ENCODE peak calls at places on chromosome 11, in nine cellular contexts. One of them, this sample, is unnamed.

GRCh38 chr11:42013656-42014201 is 554.3 kb upstream of the LRRC4C start:
- DNase-seq in dorsolateral prefrontal cortex: no peak
- DNase-seq in heart right ventricle: no peak
- DNase-seq in esophagus squamous epithelium: no peak
- DNase-seq in upper lobe of right lung: no peak
- DNase-seq in astrocyte of the spinal cord: no peak
- DNase-seq in cardiac fibroblast: peak
- DNase-seq in A549: no peak
- DNase-seq in HCT116: no peak
- DNase-seq in this sample: no peak

GRCh38 chr11:776459-777287 is 614 bp downstream of the GATD1 start:
- DNase-seq in astrocyte of the spinal cord: no peak
- DNase-seq in cardiac fibroblast: no peak
- DNase-seq in HCT116: no peak
- DNase-seq in esophagus squamous epithelium: no peak
- DNase-seq in dorsolateral prefrontal cortex: no peak
- DNase-seq in A549: no peak
- DNase-seq in upper lobe of right lung: peak
- DNase-seq in heart right ventricle: peak
- DNase-seq in this sample: no peak

GRCh38 chr11:71582309-71582895 is at the start of gene KRTAP5-11:
- DNase-seq in astrocyte of the spinal cord: no peak
- DNase-seq in HCT116: no peak
- DNase-seq in dorsolateral prefrontal cortex: no peak
- DNase-seq in cardiac fibroblast: no peak
- DNase-seq in A549: no peak
- DNase-seq in esophagus squamous epithelium: no peak
- DNase-seq in upper lobe of right lung: no peak
- DNase-seq in heart right ventricle: no peak
- DNase-seq in this sample: no peak

GRCh38 chr11:107683807-107684206 is 28.0 kb downstream of the SLN start:
- DNase-seq in upper lobe of right lung: no peak
- DNase-seq in heart right ventricle: no peak
- DNase-seq in dorsolateral prefrontal cortex: no peak
- DNase-seq in esophagus squamous epithelium: no peak
- DNase-seq in astrocyte of the spinal cord: no peak
- DNase-seq in A549: peak
- DNase-seq in cardiac fibroblast: peak
- DNase-seq in HCT116: peak
- DNase-seq in this sample: no peak

GRCh38 chr11:125165664-125166346 is 1.3 kb downstream of the PKNOX2 start:
- DNase-seq in A549: no peak
- DNase-seq in heart right ventricle: no peak
- DNase-seq in cardiac fibroblast: peak
- DNase-seq in upper lobe of right lung: no peak
- DNase-seq in dorsolateral prefrontal cortex: no peak
- DNase-seq in HCT116: no peak
- DNase-seq in esophagus squamous epithelium: no peak
- DNase-seq in astrocyte of the spinal cord: peak
- DNase-seq in this sample: no peak

GRCh38 chr11:69951821-69952590 is 126.1 kb upstream of the ANO1 start:
- DNase-seq in esophagus squamous epithelium: no peak
- DNase-seq in astrocyte of the spinal cord: no peak
- DNase-seq in dorsolateral prefrontal cortex: no peak
- DNase-seq in A549: no peak
- DNase-seq in cardiac fibroblast: no peak
- DNase-seq in HCT116: no peak
- DNase-seq in upper lobe of right lung: no peak
- DNase-seq in heart right ventricle: peak
- DNase-seq in this sample: no peak

GRCh38 chr11:33013706-33014105 is 2.0 kb upstream of the DEPDC7 start:
- DNase-seq in cardiac fibroblast: no peak
- DNase-seq in astrocyte of the spinal cord: no peak
- DNase-seq in dorsolateral prefrontal cortex: no peak
- DNase-seq in heart right ventricle: no peak
- DNase-seq in A549: no peak
- DNase-seq in HCT116: no peak
- DNase-seq in upper lobe of right lung: no peak
- DNase-seq in esophagus squamous epithelium: no peak
- DNase-seq in this sample: no peak

GRCh38 chr11:119989422-119989821 is 148.5 kb downstream of the TRIM29 start:
- DNase-seq in HCT116: no peak
- DNase-seq in upper lobe of right lung: no peak
- DNase-seq in A549: no peak
- DNase-seq in esophagus squamous epithelium: no peak
- DNase-seq in astrocyte of the spinal cord: no peak
- DNase-seq in dorsolateral prefrontal cortex: no peak
- DNase-seq in heart right ventricle: no peak
- DNase-seq in cardiac fibroblast: no peak
- DNase-seq in this sample: no peak

GRCh38 chr11:86116386-86116726 is 47.5 kb upstream of the PICALM start:
- DNase-seq in esophagus squamous epithelium: no peak
- DNase-seq in cardiac fibroblast: peak
- DNase-seq in heart right ventricle: no peak
- DNase-seq in HCT116: no peak
- DNase-seq in dorsolateral prefrontal cortex: no peak
- DNase-seq in upper lobe of right lung: no peak
- DNase-seq in A549: peak
- DNase-seq in astrocyte of the spinal cord: peak
- DNase-seq in this sample: no peak

GRCh38 chr11:130490682-130491449 is 42.4 kb downstream of the ADAMTS15 start:
- DNase-seq in cardiac fibroblast: no peak
- DNase-seq in dorsolateral prefrontal cortex: no peak
- DNase-seq in heart right ventricle: no peak
- DNase-seq in esophagus squamous epithelium: no peak
- DNase-seq in HCT116: no peak
- DNase-seq in astrocyte of the spinal cord: no peak
- DNase-seq in A549: no peak
- DNase-seq in upper lobe of right lung: no peak
- DNase-seq in this sample: no peak
- H3K4me3 ChIP-seq in cardiac fibroblast: no peak
- H3K4me3 ChIP-seq in dorsolateral prefrontal cortex: no peak
- H3K4me3 ChIP-seq in heart right ventricle: no peak
- H3K4me3 ChIP-seq in esophagus squamous epithelium: no peak
- H3K4me3 ChIP-seq in HCT116: no peak
- H3K4me3 ChIP-seq in astrocyte of the spinal cord: no peak
- H3K4me3 ChIP-seq in A549: no peak
- H3K4me3 ChIP-seq in upper lobe of right lung: no peak
- H3K4me3 ChIP-seq in this sample: no peak

GRCh38 chr11:21511835-21512440 is 680.9 kb upstream of the ANO5 start:
- DNase-seq in esophagus squamous epithelium: no peak
- DNase-seq in heart right ventricle: peak
- DNase-seq in upper lobe of right lung: peak
- DNase-seq in A549: peak
- DNase-seq in dorsolateral prefrontal cortex: peak
- DNase-seq in astrocyte of the spinal cord: peak
- DNase-seq in HCT116: peak
- DNase-seq in cardiac fibroblast: peak
- DNase-seq in this sample: peak

GRCh38 chr11:21520244-21520643 is 672.6 kb upstream of the ANO5 start:
- DNase-seq in HCT116: no peak
- DNase-seq in astrocyte of the spinal cord: no peak
- DNase-seq in upper lobe of right lung: no peak
- DNase-seq in A549: no peak
- DNase-seq in cardiac fibroblast: no peak
- DNase-seq in heart right ventricle: no peak
- DNase-seq in dorsolateral prefrontal cortex: no peak
- DNase-seq in esophagus squamous epithelium: no peak
- DNase-seq in this sample: no peak

GRCh38 chr11:21514298-21514697 is 678.6 kb upstream of the ANO5 start:
- DNase-seq in dorsolateral prefrontal cortex: no peak
- DNase-seq in upper lobe of right lung: no peak
- DNase-seq in esophagus squamous epithelium: no peak
- DNase-seq in A549: peak
- DNase-seq in heart right ventricle: no peak
- DNase-seq in astrocyte of the spinal cord: no peak
- DNase-seq in cardiac fibroblast: no peak
- DNase-seq in HCT116: no peak
- DNase-seq in this sample: no peak
- TF ChIP-seq CTCF in dorsolateral prefrontal cortex: no peak
- TF ChIP-seq CTCF in upper lobe of right lung: no peak
- TF ChIP-seq CTCF in esophagus squamous epithelium: peak
- TF ChIP-seq CTCF in A549: peak
- TF ChIP-seq CTCF in heart right ventricle: no peak
- TF ChIP-seq CTCF in astrocyte of the spinal cord: no peak
- TF ChIP-seq CTCF in cardiac fibroblast: no peak
- TF ChIP-seq CTCF in HCT116: no peak
- TF ChIP-seq CTCF in this sample: peak

DNA sequence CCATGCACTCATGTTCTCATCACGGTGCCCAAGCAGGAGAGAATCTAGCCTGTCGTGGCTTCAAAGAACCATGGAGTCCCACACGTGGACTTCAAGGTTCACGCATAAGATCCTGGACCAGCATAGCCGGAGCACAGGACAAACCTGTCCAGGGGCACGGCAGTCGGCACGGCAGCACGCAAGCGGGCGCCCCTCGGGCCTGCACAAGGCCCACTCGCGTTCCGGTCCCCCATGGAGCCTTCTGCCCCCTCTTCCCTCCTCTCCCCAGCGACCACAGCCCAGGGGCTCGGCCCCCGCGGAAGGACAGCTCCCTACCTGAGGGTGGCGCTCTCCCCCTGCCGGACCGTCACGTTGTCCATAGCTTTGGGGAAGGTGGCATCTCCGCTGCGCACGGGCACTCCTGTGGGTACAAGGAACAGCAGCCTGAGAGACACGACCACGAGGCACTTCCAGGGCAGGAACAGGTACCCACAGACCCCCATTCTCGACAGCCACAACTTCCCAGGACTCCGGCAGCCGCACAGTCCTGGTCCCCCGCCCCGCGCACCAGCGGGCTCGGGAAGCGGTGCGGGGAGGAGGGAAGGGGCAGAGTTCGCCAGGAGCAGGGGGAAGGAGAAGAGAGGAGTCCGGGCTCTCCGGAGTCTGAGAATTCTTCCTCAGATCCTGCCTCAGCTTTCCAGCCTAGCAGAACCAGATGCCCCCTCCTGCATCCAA is 589.5 kb downstream of the OPCML start:
- DNase-seq in HCT116: no peak
- DNase-seq in astrocyte of the spinal cord: no peak
- DNase-seq in cardiac fibroblast: no peak
- DNase-seq in esophagus squamous epithelium: no peak
- DNase-seq in A549: no peak
- DNase-seq in upper lobe of right lung: no peak
- DNase-seq in heart right ventricle: no peak
- DNase-seq in dorsolateral prefrontal cortex: peak
- DNase-seq in this sample: no peak
- H3K4me3 ChIP-seq in HCT116: no peak
- H3K4me3 ChIP-seq in astrocyte of the spinal cord: peak
- H3K4me3 ChIP-seq in cardiac fibroblast: no peak
- H3K4me3 ChIP-seq in esophagus squamous epithelium: peak
- H3K4me3 ChIP-seq in A549: no peak
- H3K4me3 ChIP-seq in upper lobe of right lung: no peak
- H3K4me3 ChIP-seq in heart right ventricle: no peak
- H3K4me3 ChIP-seq in dorsolateral prefrontal cortex: peak
- H3K4me3 ChIP-seq in this sample: peak

GRCh38 chr11:11146830-11147229 is 206.2 kb downstream of the CSNK2A3 start:
- DNase-seq in astrocyte of the spinal cord: no peak
- DNase-seq in esophagus squamous epithelium: no peak
- DNase-seq in A549: no peak
- DNase-seq in HCT116: no peak
- DNase-seq in heart right ventricle: no peak
- DNase-seq in upper lobe of right lung: no peak
- DNase-seq in dorsolateral prefrontal cortex: no peak
- DNase-seq in cardiac fibroblast: no peak
- DNase-seq in this sample: no peak

GRCh38 chr11:11149671-11150459 is 203.2 kb downstream of the CSNK2A3 start:
- DNase-seq in A549: no peak
- DNase-seq in HCT116: no peak
- DNase-seq in esophagus squamous epithelium: no peak
- DNase-seq in astrocyte of the spinal cord: no peak
- DNase-seq in heart right ventricle: no peak
- DNase-seq in upper lobe of right lung: no peak
- DNase-seq in dorsolateral prefrontal cortex: no peak
- DNase-seq in cardiac fibroblast: no peak
- DNase-seq in this sample: no peak

GRCh38 chr11:11143849-11144248 is 209.2 kb downstream of the CSNK2A3 start:
- DNase-seq in dorsolateral prefrontal cortex: no peak
- DNase-seq in A549: no peak
- DNase-seq in astrocyte of the spinal cord: no peak
- DNase-seq in esophagus squamous epithelium: no peak
- DNase-seq in heart right ventricle: no peak
- DNase-seq in cardiac fibroblast: no peak
- DNase-seq in upper lobe of right lung: no peak
- DNase-seq in HCT116: no peak
- DNase-seq in this sample: no peak

GRCh38 chr11:11148598-11148997 is 204.5 kb downstream of the CSNK2A3 start:
- DNase-seq in heart right ventricle: no peak
- DNase-seq in cardiac fibroblast: no peak
- DNase-seq in dorsolateral prefrontal cortex: no peak
- DNase-seq in esophagus squamous epithelium: no peak
- DNase-seq in A549: no peak
- DNase-seq in upper lobe of right lung: no peak
- DNase-seq in HCT116: no peak
- DNase-seq in astrocyte of the spinal cord: no peak
- DNase-seq in this sample: no peak

GRCh38 chr11:11148104-11148509 is 204.9 kb downstream of the CSNK2A3 start:
- DNase-seq in heart right ventricle: peak
- DNase-seq in HCT116: no peak
- DNase-seq in astrocyte of the spinal cord: peak
- DNase-seq in dorsolateral prefrontal cortex: no peak
- DNase-seq in esophagus squamous epithelium: no peak
- DNase-seq in A549: peak
- DNase-seq in cardiac fibroblast: peak
- DNase-seq in upper lobe of right lung: peak
- DNase-seq in this sample: peak
- TF ChIP-seq CTCF in heart right ventricle: no peak
- TF ChIP-seq CTCF in HCT116: no peak
- TF ChIP-seq CTCF in astrocyte of the spinal cord: peak
- TF ChIP-seq CTCF in dorsolateral prefrontal cortex: no peak
- TF ChIP-seq CTCF in esophagus squamous epithelium: peak
- TF ChIP-seq CTCF in A549: no peak
- TF ChIP-seq CTCF in cardiac fibroblast: peak
- TF ChIP-seq CTCF in upper lobe of right lung: peak
- TF ChIP-seq CTCF in this sample: peak

GRCh38 chr11:64229959-64230208 is 464 bp upstream of the DNAJC4 start:
- DNase-seq in upper lobe of right lung: no peak
- DNase-seq in HCT116: no peak
- DNase-seq in dorsolateral prefrontal cortex: no peak
- DNase-seq in cardiac fibroblast: no peak
- DNase-seq in heart right ventricle: no peak
- DNase-seq in A549: no peak
- DNase-seq in esophagus squamous epithelium: no peak
- DNase-seq in astrocyte of the spinal cord: no peak
- DNase-seq in this sample: no peak
- H3K4me3 ChIP-seq in upper lobe of right lung: peak
- H3K4me3 ChIP-seq in HCT116: peak
- H3K4me3 ChIP-seq in dorsolateral prefrontal cortex: peak
- H3K4me3 ChIP-seq in cardiac fibroblast: peak
- H3K4me3 ChIP-seq in heart right ventricle: peak
- H3K4me3 ChIP-seq in A549: peak
- H3K4me3 ChIP-seq in esophagus squamous epithelium: peak
- H3K4me3 ChIP-seq in astrocyte of the spinal cord: peak
- H3K4me3 ChIP-seq in this sample: peak

GRCh38 chr11:11028017-11028692 is 170.3 kb upstream of the ZBED5 start:
- DNase-seq in cardiac fibroblast: peak
- DNase-seq in heart right ventricle: peak
- DNase-seq in esophagus squamous epithelium: no peak
- DNase-seq in HCT116: peak
- DNase-seq in dorsolateral prefrontal cortex: peak
- DNase-seq in astrocyte of the spinal cord: peak
- DNase-seq in A549: peak
- DNase-seq in upper lobe of right lung: peak
- DNase-seq in this sample: no peak
- TF ChIP-seq CTCF in cardiac fibroblast: peak
- TF ChIP-seq CTCF in heart right ventricle: peak
- TF ChIP-seq CTCF in esophagus squamous epithelium: peak
- TF ChIP-seq CTCF in HCT116: peak
- TF ChIP-seq CTCF in dorsolateral prefrontal cortex: peak
- TF ChIP-seq CTCF in astrocyte of the spinal cord: peak
- TF ChIP-seq CTCF in A549: peak
- TF ChIP-seq CTCF in upper lobe of right lung: peak
- TF ChIP-seq CTCF in this sample: peak

This sample was measured in retinal pigment epithelial cell.